ENCODE peak calls at places on chromosomes 3 and 15, in eight cellular contexts. One of them, this sample, is unnamed.

GRCh38 chr15:84657748-84658079 is 285 bp downstream of the NMB start:
- DNase-seq in MM.1S: no peak
- DNase-seq in trophoblast cell: no peak
- DNase-seq in heart left ventricle: no peak
- DNase-seq in GM12878: no peak
- DNase-seq in heart right ventricle: no peak
- DNase-seq in mesenchymal stem cell: peak; percentile 7
- DNase-seq in effector memory CD4-positive, alpha-beta T cell: no peak
- DNase-seq in this sample: no peak

GRCh38 chr3:33403756-33404155 is 36.4 kb downstream of the UBP1 start:
- DNase-seq in MM.1S: no peak
- DNase-seq in trophoblast cell: peak; percentile 86
- DNase-seq in heart left ventricle: no peak
- DNase-seq in GM12878: no peak
- DNase-seq in heart right ventricle: no peak
- DNase-seq in mesenchymal stem cell: no peak
- DNase-seq in effector memory CD4-positive, alpha-beta T cell: no peak
- DNase-seq in this sample: no peak

GRCh38 chr3:45771831-45772230 is 24.5 kb downstream of the SLC6A20 start:
- DNase-seq in MM.1S: no peak
- DNase-seq in trophoblast cell: no peak
- DNase-seq in heart left ventricle: no peak
- DNase-seq in GM12878: no peak
- DNase-seq in heart right ventricle: no peak
- DNase-seq in mesenchymal stem cell: no peak
- DNase-seq in effector memory CD4-positive, alpha-beta T cell: no peak
- DNase-seq in this sample: no peak

GRCh38 chr15:65424683-65425082 is 1.9 kb upstream of the IGDCC4 start:
- DNase-seq in MM.1S: no peak
- DNase-seq in trophoblast cell: no peak
- DNase-seq in heart left ventricle: no peak
- DNase-seq in GM12878: no peak
- DNase-seq in heart right ventricle: no peak
- DNase-seq in mesenchymal stem cell: no peak
- DNase-seq in effector memory CD4-positive, alpha-beta T cell: no peak
- DNase-seq in this sample: no peak

GRCh38 chr3:120332646-120333045 is 16.5 kb downstream of the LRRC58 start:
- DNase-seq in MM.1S: no peak
- DNase-seq in trophoblast cell: no peak
- DNase-seq in heart left ventricle: no peak
- DNase-seq in GM12878: no peak
- DNase-seq in heart right ventricle: no peak
- DNase-seq in mesenchymal stem cell: no peak
- DNase-seq in effector memory CD4-positive, alpha-beta T cell: no peak
- DNase-seq in this sample: no peak

GRCh38 chr3:134028486-134029255 is 1.1 kb downstream of the SLCO2A1 start:
- DNase-seq in MM.1S: no peak
- DNase-seq in trophoblast cell: peak; percentile 41
- DNase-seq in heart left ventricle: no peak
- DNase-seq in GM12878: no peak
- DNase-seq in heart right ventricle: no peak
- DNase-seq in mesenchymal stem cell: no peak
- DNase-seq in effector memory CD4-positive, alpha-beta T cell: no peak
- DNase-seq in this sample: no peak

GRCh38 chr3:170614214-170614966 is 28.5 kb upstream of the SLC7A14 start:
- DNase-seq in MM.1S: no peak
- DNase-seq in trophoblast cell: peak; percentile 74
- DNase-seq in heart left ventricle: peak; percentile 49
- DNase-seq in GM12878: no peak
- DNase-seq in heart right ventricle: peak; percentile 20
- DNase-seq in mesenchymal stem cell: peak; percentile 89
- DNase-seq in effector memory CD4-positive, alpha-beta T cell: no peak
- DNase-seq in this sample: peak; percentile 32

GRCh38 chr3:8416965-8417364 is 84.7 kb upstream of the LMCD1 start:
- DNase-seq in MM.1S: no peak
- DNase-seq in trophoblast cell: peak; percentile 26
- DNase-seq in heart left ventricle: no peak
- DNase-seq in GM12878: no peak
- DNase-seq in heart right ventricle: no peak
- DNase-seq in mesenchymal stem cell: peak; percentile 38
- DNase-seq in effector memory CD4-positive, alpha-beta T cell: no peak
- DNase-seq in this sample: no peak

GRCh38 chr3:99697250-99697649 is 58.9 kb downstream of the COL8A1 start:
- DNase-seq in MM.1S: no peak
- DNase-seq in trophoblast cell: no peak
- DNase-seq in heart left ventricle: no peak
- DNase-seq in GM12878: no peak
- DNase-seq in heart right ventricle: no peak
- DNase-seq in mesenchymal stem cell: no peak
- DNase-seq in effector memory CD4-positive, alpha-beta T cell: no peak
- DNase-seq in this sample: no peak

GRCh38 chr15:80578871-80579270 is 116.2 kb upstream of the ABHD17C start:
- DNase-seq in MM.1S: no peak
- DNase-seq in trophoblast cell: no peak
- DNase-seq in heart left ventricle: no peak
- DNase-seq in GM12878: no peak
- DNase-seq in heart right ventricle: no peak
- DNase-seq in mesenchymal stem cell: no peak
- DNase-seq in effector memory CD4-positive, alpha-beta T cell: no peak
- DNase-seq in this sample: peak; percentile 15
- H3K9me3 ChIP-seq in MM.1S: no peaks in the 10 kb centered on the region
- H3K9me3 ChIP-seq in trophoblast cell: no peaks in the 10 kb centered on the region
- H3K9me3 ChIP-seq in heart left ventricle: no peaks in the 10 kb centered on the region
- H3K9me3 ChIP-seq in GM12878: no peaks in the 10 kb centered on the region
- H3K9me3 ChIP-seq in heart right ventricle: no peaks in the 10 kb centered on the region
- H3K9me3 ChIP-seq in mesenchymal stem cell: no peaks in the 10 kb centered on the region
- H3K9me3 ChIP-seq in effector memory CD4-positive, alpha-beta T cell: no peaks in the 10 kb centered on the region
- H3K9me3 ChIP-seq in this sample: no peaks in the 10 kb centered on the region

GRCh38 chr15:87778358-87778757 is 478.2 kb downstream of the NTRK3 start:
- DNase-seq in MM.1S: no peak
- DNase-seq in trophoblast cell: no peak
- DNase-seq in heart left ventricle: no peak
- DNase-seq in GM12878: no peak
- DNase-seq in heart right ventricle: no peak
- DNase-seq in mesenchymal stem cell: no peak
- DNase-seq in effector memory CD4-positive, alpha-beta T cell: no peak
- DNase-seq in this sample: no peak
- H3K9me3 ChIP-seq in MM.1S: no peaks in the 10 kb centered on the region
- H3K9me3 ChIP-seq in trophoblast cell: no peaks in the 10 kb centered on the region
- H3K9me3 ChIP-seq in heart left ventricle: no peaks in the 10 kb centered on the region
- H3K9me3 ChIP-seq in GM12878: no peaks in the 10 kb centered on the region
- H3K9me3 ChIP-seq in heart right ventricle: no peaks in the 10 kb centered on the region
- H3K9me3 ChIP-seq in mesenchymal stem cell: no peaks in the 10 kb centered on the region
- H3K9me3 ChIP-seq in effector memory CD4-positive, alpha-beta T cell: no peaks in the 10 kb centered on the region
- H3K9me3 ChIP-seq in this sample: no peaks in the 10 kb centered on the region

GRCh38 chr15:25092661-25093060 is 137.9 kb downstream of the SNRPN start:
- DNase-seq in MM.1S: no peak
- DNase-seq in trophoblast cell: no peak
- DNase-seq in heart left ventricle: no peak
- DNase-seq in GM12878: no peak
- DNase-seq in heart right ventricle: no peak
- DNase-seq in mesenchymal stem cell: no peak
- DNase-seq in effector memory CD4-positive, alpha-beta T cell: no peak
- DNase-seq in this sample: no peak

GRCh38 chr15:25094066-25094465 is 139.3 kb downstream of the SNRPN start:
- DNase-seq in MM.1S: no peak
- DNase-seq in trophoblast cell: no peak
- DNase-seq in heart left ventricle: no peak
- DNase-seq in GM12878: no peak
- DNase-seq in heart right ventricle: no peak
- DNase-seq in mesenchymal stem cell: no peak
- DNase-seq in effector memory CD4-positive, alpha-beta T cell: no peak
- DNase-seq in this sample: no peak

GRCh38 chr15:25095179-25095578 is 140.4 kb downstream of the SNRPN start:
- DNase-seq in MM.1S: no peak
- DNase-seq in trophoblast cell: no peak
- DNase-seq in heart left ventricle: no peak
- DNase-seq in GM12878: no peak
- DNase-seq in heart right ventricle: no peak
- DNase-seq in mesenchymal stem cell: no peak
- DNase-seq in effector memory CD4-positive, alpha-beta T cell: no peak
- DNase-seq in this sample: no peak

GRCh38 chr15:25093455-25094029 is 138.8 kb downstream of the SNRPN start:
- DNase-seq in MM.1S: no peak
- DNase-seq in trophoblast cell: no peak
- DNase-seq in heart left ventricle: no peak
- DNase-seq in GM12878: no peak
- DNase-seq in heart right ventricle: no peak
- DNase-seq in mesenchymal stem cell: no peak
- DNase-seq in effector memory CD4-positive, alpha-beta T cell: no peak
- DNase-seq in this sample: no peak

DNA sequence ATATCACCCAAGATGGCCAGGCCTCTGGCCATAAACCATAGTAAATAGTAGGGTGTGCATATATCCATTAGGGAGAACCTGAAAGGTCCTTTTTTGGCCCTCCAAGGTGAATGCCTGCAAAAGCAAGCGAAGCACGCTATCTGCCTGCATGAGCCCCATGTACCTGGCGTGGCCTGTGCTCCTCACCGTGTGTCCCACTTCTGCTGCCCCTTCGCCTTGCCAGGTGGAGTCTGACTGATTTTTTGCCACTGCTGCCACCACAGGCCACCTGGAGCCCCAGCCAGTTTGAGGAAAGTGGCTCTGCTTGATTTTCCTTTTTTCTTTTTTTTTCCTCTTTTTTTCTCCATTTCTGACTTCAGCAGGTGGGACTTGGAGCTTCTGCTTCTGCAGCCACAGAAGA is 139.7 kb downstream of the SNRPN start:
- DNase-seq in MM.1S: no peak
- DNase-seq in trophoblast cell: no peak
- DNase-seq in heart left ventricle: no peak
- DNase-seq in GM12878: no peak
- DNase-seq in heart right ventricle: no peak
- DNase-seq in mesenchymal stem cell: no peak
- DNase-seq in effector memory CD4-positive, alpha-beta T cell: no peak
- DNase-seq in this sample: no peak
- H3K9me3 ChIP-seq in MM.1S: no peaks in the 10 kb centered on the region
- H3K9me3 ChIP-seq in trophoblast cell: peaks cover 24% of the 10 kb centered on the region
- H3K9me3 ChIP-seq in heart left ventricle: peaks cover 49% of the 10 kb centered on the region
- H3K9me3 ChIP-seq in GM12878: peaks cover 8% of the 10 kb centered on the region
- H3K9me3 ChIP-seq in heart right ventricle: peaks cover 30% of the 10 kb centered on the region
- H3K9me3 ChIP-seq in mesenchymal stem cell: peaks cover 98% of the 10 kb centered on the region
- H3K9me3 ChIP-seq in effector memory CD4-positive, alpha-beta T cell: peaks cover 33% of the 10 kb centered on the region
- H3K9me3 ChIP-seq in this sample: peaks cover 1% of the 10 kb centered on the region

DNA sequence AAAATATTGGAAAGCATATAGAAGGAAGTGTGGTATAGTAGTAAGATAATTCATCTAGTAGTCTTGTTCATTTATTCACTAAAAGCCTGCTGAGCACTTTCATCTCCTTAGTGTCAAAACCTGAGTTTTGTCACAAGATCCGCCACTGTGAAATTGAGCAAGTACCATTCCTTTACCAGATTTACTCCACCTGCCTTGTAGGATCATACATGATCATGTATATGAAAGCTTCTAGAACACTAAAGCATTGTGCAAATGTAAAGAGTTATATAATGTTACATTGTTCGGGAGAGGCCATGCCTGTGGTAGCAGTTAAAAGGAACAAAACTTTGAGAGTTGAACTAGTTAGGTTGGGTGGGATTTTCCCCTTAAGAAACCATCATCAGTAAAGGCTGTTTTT is 35.0 kb downstream of the UBE2E2 start:
- DNase-seq in MM.1S: no peak
- DNase-seq in trophoblast cell: no peak
- DNase-seq in heart left ventricle: no peak
- DNase-seq in GM12878: no peak
- DNase-seq in heart right ventricle: no peak
- DNase-seq in mesenchymal stem cell: no peak
- DNase-seq in effector memory CD4-positive, alpha-beta T cell: no peak
- DNase-seq in this sample: no peak
- H3K9me3 ChIP-seq in MM.1S: no peaks in the 10 kb centered on the region
- H3K9me3 ChIP-seq in trophoblast cell: no peaks in the 10 kb centered on the region
- H3K9me3 ChIP-seq in heart left ventricle: no peaks in the 10 kb centered on the region
- H3K9me3 ChIP-seq in GM12878: no peaks in the 10 kb centered on the region
- H3K9me3 ChIP-seq in heart right ventricle: no peaks in the 10 kb centered on the region
- H3K9me3 ChIP-seq in mesenchymal stem cell: no peaks in the 10 kb centered on the region
- H3K9me3 ChIP-seq in effector memory CD4-positive, alpha-beta T cell: no peaks in the 10 kb centered on the region
- H3K9me3 ChIP-seq in this sample: no peaks in the 10 kb centered on the region

GRCh38 chr15:29528276-29528675 is 258.7 kb upstream of the NSMCE3 start:
- DNase-seq in MM.1S: no peak
- DNase-seq in trophoblast cell: no peak
- DNase-seq in heart left ventricle: no peak
- DNase-seq in GM12878: no peak
- DNase-seq in heart right ventricle: peak; percentile 15
- DNase-seq in mesenchymal stem cell: no peak
- DNase-seq in effector memory CD4-positive, alpha-beta T cell: no peak
- DNase-seq in this sample: no peak
- H3K9me3 ChIP-seq in MM.1S: no peaks in the 10 kb centered on the region
- H3K9me3 ChIP-seq in trophoblast cell: no peaks in the 10 kb centered on the region
- H3K9me3 ChIP-seq in heart left ventricle: no peaks in the 10 kb centered on the region
- H3K9me3 ChIP-seq in GM12878: no peaks in the 10 kb centered on the region
- H3K9me3 ChIP-seq in heart right ventricle: no peaks in the 10 kb centered on the region
- H3K9me3 ChIP-seq in mesenchymal stem cell: no peaks in the 10 kb centered on the region
- H3K9me3 ChIP-seq in effector memory CD4-positive, alpha-beta T cell: no peaks in the 10 kb centered on the region
- H3K9me3 ChIP-seq in this sample: no peaks in the 10 kb centered on the region

DNA sequence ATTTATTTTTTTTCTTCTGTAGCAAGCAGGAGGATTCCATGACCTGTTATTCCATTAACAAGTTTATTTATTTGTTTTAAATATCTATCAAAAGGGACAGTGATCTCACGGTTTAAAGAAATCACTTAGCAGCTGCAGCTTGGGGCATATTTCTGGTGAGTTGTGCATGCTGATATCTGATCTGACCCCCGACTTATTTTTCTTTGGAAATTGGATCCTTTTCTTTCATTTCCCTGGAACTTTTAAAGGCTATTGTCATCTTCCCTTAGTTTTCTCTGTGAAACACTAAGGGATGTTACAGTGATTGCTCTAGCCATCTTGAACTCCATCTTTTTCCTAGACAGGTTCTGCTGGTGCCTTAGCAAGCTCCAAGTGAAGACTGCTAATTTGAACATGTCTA is 845.0 kb downstream of the MCTP2 start:
- DNase-seq in MM.1S: no peak
- DNase-seq in trophoblast cell: no peak
- DNase-seq in heart left ventricle: no peak
- DNase-seq in GM12878: no peak
- DNase-seq in heart right ventricle: no peak
- DNase-seq in mesenchymal stem cell: no peak
- DNase-seq in effector memory CD4-positive, alpha-beta T cell: no peak
- DNase-seq in this sample: no peak
- H3K9me3 ChIP-seq in MM.1S: no peaks in the 10 kb centered on the region
- H3K9me3 ChIP-seq in trophoblast cell: no peaks in the 10 kb centered on the region
- H3K9me3 ChIP-seq in heart left ventricle: no peaks in the 10 kb centered on the region
- H3K9me3 ChIP-seq in GM12878: no peaks in the 10 kb centered on the region
- H3K9me3 ChIP-seq in heart right ventricle: no peaks in the 10 kb centered on the region
- H3K9me3 ChIP-seq in mesenchymal stem cell: peaks cover 3% of the 10 kb centered on the region
- H3K9me3 ChIP-seq in effector memory CD4-positive, alpha-beta T cell: no peaks in the 10 kb centered on the region
- H3K9me3 ChIP-seq in this sample: no peaks in the 10 kb centered on the region

DNA sequence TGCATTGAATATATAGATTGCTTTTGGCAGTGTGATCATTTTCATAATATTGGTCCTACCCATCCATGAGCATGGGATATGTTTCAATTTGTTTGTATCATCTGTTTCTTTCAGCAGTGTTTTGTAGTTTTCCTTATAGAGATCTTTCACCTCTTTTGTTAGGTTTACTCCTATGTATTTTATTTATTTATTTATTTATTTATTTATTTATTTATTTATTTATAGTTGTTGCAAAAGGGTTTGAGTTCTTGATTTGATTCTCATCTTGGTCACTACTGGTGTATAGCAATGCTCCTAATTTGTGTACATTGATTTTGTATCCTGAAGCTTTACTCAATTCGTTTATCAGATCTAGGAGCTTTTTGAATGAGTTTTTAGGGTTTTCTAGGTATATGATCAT is 478.2 kb downstream of the UNC13C start:
- DNase-seq in MM.1S: no peak
- DNase-seq in trophoblast cell: no peak
- DNase-seq in heart left ventricle: no peak
- DNase-seq in GM12878: no peak
- DNase-seq in heart right ventricle: no peak
- DNase-seq in mesenchymal stem cell: no peak
- DNase-seq in effector memory CD4-positive, alpha-beta T cell: no peak
- DNase-seq in this sample: no peak
- H3K9me3 ChIP-seq in MM.1S: no peaks in the 10 kb centered on the region
- H3K9me3 ChIP-seq in trophoblast cell: peaks cover 7% of the 10 kb centered on the region
- H3K9me3 ChIP-seq in heart left ventricle: peaks cover 26% of the 10 kb centered on the region
- H3K9me3 ChIP-seq in GM12878: no peaks in the 10 kb centered on the region
- H3K9me3 ChIP-seq in heart right ventricle: peaks cover 24% of the 10 kb centered on the region
- H3K9me3 ChIP-seq in mesenchymal stem cell: peaks cover 50% of the 10 kb centered on the region
- H3K9me3 ChIP-seq in effector memory CD4-positive, alpha-beta T cell: no peaks in the 10 kb centered on the region
- H3K9me3 ChIP-seq in this sample: peaks cover 30% of the 10 kb centered on the region

This sample was measured in tibial artery.